ENCODE peak calls at places on chromosomes 16 and 17, in six cellular contexts. S, E, Q, I, D and L are unnamed samples.

GRCh38 chr17:48472485-48473281 is 42.7 kb upstream of the SKAP1 start:
- DNase-seq in I (no peak), S (no peak), Q (peak), E (no peak), D (peak), L (no peak)

GRCh38 chr17:81393684-81394376 is 1.4 kb upstream of the BAHCC1 start:
- DNase-seq in S (peak), D (peak), Q (peak), E (no peak), I (peak), L (peak)

GRCh38 chr16:49466881-49467280 is 93.3 kb downstream of the C16orf78 start:
- DNase-seq in D (no peak), I (no peak), S (no peak), E (no peak), Q (no peak), L (no peak)

GRCh38 chr17:47935961-47936360 is 5.4 kb upstream of the PNPO start:
- DNase-seq in Q (peak), E (no peak), S (no peak), D (peak), I (no peak), L (no peak)

GRCh38 chr16:79155904-79156303 is 444.6 kb downstream of the MAF start:
- DNase-seq in Q (no peak), S (no peak), I (no peak), E (no peak), D (no peak), L (no peak)

GRCh38 chr16:67517178-67517492 is 11.5 kb upstream of the RIPOR1 start:
- DNase-seq in S (no peak), D (no peak), Q (no peak), E (no peak), I (no peak), L (no peak)

GRCh38 chr17:33521784-33522183 is 228.7 kb upstream of the ASIC2 start:
- DNase-seq in Q (no peak), I (no peak), D (no peak), E (no peak), S (no peak), L (no peak)

GRCh38 chr17:79365361-79365760 is 245.5 kb downstream of the RBFOX3 start:
- DNase-seq in S (no peak), I (no peak), Q (no peak), D (no peak), E (no peak), L (no peak)

GRCh38 chr17:69593716-69594115 is 179.2 kb downstream of the MAP2K6 start:
- DNase-seq in S (no peak), E (no peak), I (no peak), D (no peak), Q (peak), L (no peak)

GRCh38 chr17:71963791-71964190 is 157.0 kb upstream of the SOX9 start:
- DNase-seq in Q (no peak), S (no peak), E (no peak), I (no peak), D (no peak), L (no peak)

GRCh38 chr17:65482201-65482600 is 79.2 kb downstream of the AXIN2 start:
- DNase-seq in I (no peak), D (no peak), Q (no peak), S (no peak), E (no peak), L (no peak)

GRCh38 chr17:39198186-39198566 is 707 bp upstream of the CACNB1 start:
- DNase-seq in I (no peak), D (no peak), S (no peak), Q (no peak), E (no peak), L (no peak)

GRCh38 chr17:28261219-28261618 is 57.8 kb upstream of the TMEM97 start:
- DNase-seq in S (no peak), I (no peak), E (no peak), D (peak), Q (no peak), L (no peak)

GRCh38 chr16:67650023-67650422 is 5.1 kb downstream of the CARMIL2 start:
- DNase-seq in Q (no peak), D (no peak), S (no peak), E (no peak), I (no peak), L (no peak)

GRCh38 chr17:17403899-17404576 is 72.8 kb upstream of the MED9 start:
- DNase-seq in I (no peak), S (peak), E (peak), D (no peak), Q (no peak), L (peak)

GRCh38 chr17:2723997-2724782 is 12.6 kb upstream of the CLUH start:
- DNase-seq in Q (no peak), S (no peak), D (no peak), E (no peak), I (no peak), L (no peak)

GRCh38 chr17:71247455-71248015 is 873.3 kb upstream of the SOX9 start:
- DNase-seq in I (no peak), S (no peak), D (peak), E (no peak), Q (no peak), L (no peak)

GRCh38 chr17:83025636-83026280 is 53.7 kb upstream of the METRNL start:
- DNase-seq in E (no peak), S (no peak), Q (no peak), D (no peak), I (no peak), L (no peak)

GRCh38 chr16:89359296-89360147 is 130.8 kb downstream of the ANKRD11 start:
- DNase-seq in I (no peak), D (no peak), E (no peak), Q (no peak), S (no peak), L (no peak)

GRCh38 chr17:31842416-31843381 is 16.3 kb downstream of the COPRS start:
- DNase-seq in S (peak), I (peak), E (peak), Q (peak), D (peak), L (no peak)

GRCh38 chr16:30183961-30184429 is 593 bp downstream of the CORO1A start:
- DNase-seq in E (peak), D (no peak), Q (no peak), S (no peak), I (peak), L (no peak)

GRCh38 chr17:9291912-9292562 is 270.7 kb downstream of the NTN1 start:
- DNase-seq in E (peak), D (peak), I (peak), S (peak), Q (peak), L (no peak)

GRCh38 chr16:53078765-53079484 is 24.1 kb downstream of the CHD9 start:
- DNase-seq in Q (no peak), S (no peak), I (no peak), D (no peak), E (no peak), L (no peak)

GRCh38 chr16:51407199-51407598 is 256.1 kb upstream of the SALL1 start:
- DNase-seq in I (no peak), E (no peak), D (peak), S (no peak), Q (no peak), L (no peak)

GRCh38 chr16:85329059-85329812 is 217.0 kb upstream of the CIBAR2 start:
- DNase-seq in I (no peak), S (peak), E (no peak), D (no peak), Q (peak), L (peak)

GRCh38 chr16:84810518-84811273 is 9.1 kb upstream of the CRISPLD2 start:
- DNase-seq in S (no peak), Q (peak), E (no peak), I (peak), D (no peak), L (no peak)

GRCh38 chr17:72458301-72458700 is 337.5 kb downstream of the SOX9 start:
- DNase-seq in Q (no peak), I (no peak), D (no peak), E (no peak), S (no peak), L (no peak)

GRCh38 chr16:914453-914852 is 56.3 kb downstream of the LMF1 start:
- DNase-seq in S (no peak), D (peak), I (no peak), Q (peak), E (no peak), L (no peak)

GRCh38 chr16:11801481-11802021 is 4.5 kb upstream of the ZC3H7A start:
- DNase-seq in D (peak), Q (peak), E (no peak), S (no peak), I (no peak), L (no peak)

GRCh38 chr16:84737658-84738057 is 37.9 kb downstream of the USP10 start:
- DNase-seq in E (no peak), Q (no peak), I (no peak), S (no peak), D (no peak), L (no peak)